ENCODE peak calls at places on chromosome 22, in ten cellular contexts. P is NCI-H1092 treated with DMSO at 0.1 percent for 48 hours, Q is heart left ventricle, V is stromal cell of bone marrow, X is fibroblast of the conjunctiva, U is SHP77 treated with DMSO at 0.1 percent for 48 hours, F is astrocyte of the spinal cord, H is NCI-H2171 treated with DMSO at 0.1 percent for 48 hours, K is NCI-H2029, G is Caki2. S is an unnamed sample.

GRCh38 chr22:44547371-44547770 is 49.3 kb upstream of the RTL6 start:
- DNase-seq in U (no peak), F (no peak), X (no peak), V (no peak), G (no peak), Q (no peak), P (no peak), H (peak; percentile 31), K (no peak), S (no peak)

GRCh38 chr22:37148031-37148651 is 1.6 kb downstream of the IL2RB start:
- DNase-seq in K (no peak), Q (no peak), P (no peak), F (no peak), X (no peak), U (no peak), H (no peak), G (no peak), V (no peak), S (no peak)

GRCh38 chr22:39176067-39176621 is 23.7 kb upstream of the CBX7 start:
- DNase-seq in F (peak; percentile 49), Q (peak; percentile 84), X (no peak), U (no peak), K (no peak), P (no peak), V (no peak), G (peak; percentile 63), H (no peak), S (no peak)

GRCh38 chr22:19360300-19360792 is 68.8 kb upstream of the CLTCL1 start:
- DNase-seq in X (no peak), G (no peak), H (no peak), Q (no peak), K (no peak), U (no peak), P (no peak), F (no peak), V (no peak), S (no peak)

GRCh38 chr22:35997438-35997837 is 31.2 kb downstream of the RBFOX2 start:
- DNase-seq in U (no peak), F (peak; percentile 66), G (no peak), X (peak; percentile 56), K (no peak), P (no peak), H (no peak), Q (no peak), V (no peak), S (no peak)

GRCh38 chr22:50257451-50258360 is 3.8 kb downstream of the MAPK12 start:
- DNase-seq in X (no peak), H (no peak), G (no peak), P (no peak), V (no peak), F (no peak), Q (peak; percentile 43), K (no peak), U (no peak), S (no peak)

GRCh38 chr22:45159652-45160462 is 3.9 kb upstream of the NUP50 start:
- DNase-seq in U (no peak), H (no peak), G (peak; percentile 24), K (peak; percentile 24), X (no peak), V (no peak), P (no peak), Q (no peak), F (no peak), S (no peak)

GRCh38 chr22:24434472-24435322 is 7.3 kb downstream of the ADORA2A start:
- DNase-seq in Q (peak; percentile 29), X (no peak), V (peak; percentile 20), K (no peak), U (no peak), P (no peak), H (no peak), G (no peak), F (no peak), S (no peak)

GRCh38 chr22:49282596-49282995 is 545.1 kb downstream of the BRD1 start:
- DNase-seq in U (no peak), Q (no peak), F (no peak), X (no peak), H (no peak), V (no peak), K (no peak), G (no peak), P (no peak), S (no peak)

GRCh38 chr22:36104988-36105387 is 55.6 kb downstream of the APOL3 start:
- DNase-seq in K (no peak), Q (no peak), U (no peak), P (no peak), G (no peak), F (no peak), X (no peak), V (no peak), H (no peak), S (no peak)

GRCh38 chr22:48786679-48786996 is 1041.0 kb downstream of the BRD1 start:
- DNase-seq in U (no peak), Q (no peak), P (no peak), G (no peak), K (no peak), F (no peak), V (no peak), X (no peak), H (no peak), S (no peak)

GRCh38 chr22:35947794-35948425 is 80.7 kb downstream of the RBFOX2 start:
- DNase-seq in K (no peak), V (no peak), F (peak; percentile 41), H (no peak), Q (no peak), X (no peak), U (no peak), P (no peak), G (no peak), S (no peak)

GRCh38 chr22:49551446-49551845 is 276.2 kb downstream of the BRD1 start:
- DNase-seq in H (no peak), F (no peak), G (no peak), U (no peak), X (no peak), P (no peak), Q (no peak), K (no peak), V (no peak), S (no peak)

S was measured in GM04504.